ENCODE peak calls at places on chromosomes 16 and 17, in ten cellular contexts. B is AG10803; R is iPS DF 6.9; L is Daoy; M is CD4-positive, CD25-positive, alpha-beta regulatory T cell; Q is NCI-H1105 treated with DMSO at 0.1 percent for 48 hours; G is BE2C; X is GM13977; Y is HCT116; V is activated naive CD4-positive, alpha-beta T cell. F is an unnamed sample.
A peak's percentile ranks its signal among the peaks of the same experiment; 100 is the strongest.

GRCh38 chr16:3021449-3022207 is 1.5 kb downstream of the TNFRSF12A start:
- DNase-seq in B (peak; percentile 94), R (no peak), L (peak; percentile 98), M (peak; percentile 62), Q (peak; percentile 23), G (peak; percentile 84), X (peak; percentile 87), Y (peak; percentile 82), V (peak; percentile 62), F (peak; percentile 89)

GRCh38 chr16:71609066-71609465 is 16.9 kb upstream of the MARVELD3 start:
- DNase-seq in B (no peak), R (no peak), L (no peak), M (no peak), Q (no peak), G (no peak), X (no peak), Y (no peak), V (no peak), F (no peak)

GRCh38 chr17:40598928-40599627 is 33.8 kb upstream of the CCR7 start:
- DNase-seq in B (no peak), R (no peak), L (peak; percentile 22), M (peak; percentile 82), Q (no peak), G (no peak), X (peak; percentile 59), Y (no peak), V (peak; percentile 51), F (no peak)

GRCh38 chr16:84462296-84463210 is 41.9 kb downstream of the MEAK7 start:
- DNase-seq in B (no peak), R (no peak), L (peak; percentile 18), M (no peak), Q (no peak), G (no peak), X (no peak), Y (no peak), V (no peak), F (no peak)

GRCh38 chr17:9987779-9988585 is 82.9 kb upstream of the RCVRN start:
- DNase-seq in B (no peak), R (peak; percentile 22), L (peak; percentile 37), M (no peak), Q (no peak), G (no peak), X (peak; percentile 62), Y (no peak), V (peak; percentile 0), F (peak; percentile 41)

GRCh38 chr16:20309786-20310185 is 17.5 kb downstream of the GP2 start:
- DNase-seq in B (no peak), R (no peak), L (no peak), M (no peak), Q (no peak), G (no peak), X (no peak), Y (no peak), V (no peak), F (no peak)

GRCh38 chr17:45240905-45241314 is 19.2 kb downstream of the FMNL1 start:
- DNase-seq in B (no peak), R (no peak), L (no peak), M (no peak), Q (no peak), G (no peak), X (no peak), Y (no peak), V (no peak), F (no peak)

GRCh38 chr17:4583796-4584124 is 569 bp upstream of the SMTNL2 start:
- DNase-seq in B (no peak), R (no peak), L (peak; percentile 36), M (no peak), Q (peak; percentile 41), G (no peak), X (no peak), Y (peak; percentile 31), V (no peak), F (no peak)

GRCh38 chr16:48194828-48195566 is 39.2 kb upstream of the ABCC12 start:
- DNase-seq in B (no peak), R (no peak), L (no peak), M (no peak), Q (peak; percentile 92), G (peak; percentile 29), X (no peak), Y (no peak), V (no peak), F (no peak)

GRCh38 chr16:86531641-86532525 is 21.6 kb downstream of the FOXF1 start:
- DNase-seq in B (no peak), R (no peak), L (no peak), M (no peak), Q (no peak), G (no peak), X (peak; percentile 12), Y (no peak), V (no peak), F (no peak)

GRCh38 chr16:78460428-78460827 is 361.0 kb downstream of the WWOX start:
- DNase-seq in B (no peak), R (no peak), L (no peak), M (no peak), Q (no peak), G (no peak), X (no peak), Y (no peak), V (no peak), F (no peak)

GRCh38 chr17:77314601-77315000 is 173.8 kb downstream of the SEC14L1 start:
- DNase-seq in B (no peak), R (no peak), L (peak; percentile 2), M (no peak), Q (no peak), G (no peak), X (no peak), Y (no peak), V (no peak), F (no peak)

GRCh38 chr17:1532836-1533602 is 16.6 kb upstream of the INPP5K start:
- DNase-seq in B (no peak), R (no peak), L (peak; percentile 35), M (peak; percentile 51), Q (no peak), G (peak; percentile 34), X (no peak), Y (no peak), V (peak; percentile 24), F (no peak)

GRCh38 chr16:89383095-89384003 is 107.0 kb downstream of the ANKRD11 start:
- DNase-seq in B (no peak), R (no peak), L (peak; percentile 55), M (no peak), Q (no peak), G (peak; percentile 83), X (peak; percentile 70), Y (no peak), V (no peak), F (no peak)

GRCh38 chr17:68248886-68249872 is 1.3 kb downstream of the AMZ2 start:
- DNase-seq in B (no peak), R (no peak), L (peak; percentile 13), M (peak; percentile 49), Q (no peak), G (no peak), X (no peak), Y (no peak), V (no peak), F (no peak)

GRCh38 chr16:78866556-78866955 is 734.0 kb downstream of the MAF start:
- DNase-seq in B (no peak), R (no peak), L (no peak), M (no peak), Q (no peak), G (no peak), X (no peak), Y (no peak), V (no peak), F (no peak)

GRCh38 chr16:79949417-79949816 is 348.9 kb upstream of the MAF start:
- DNase-seq in B (no peak), R (no peak), L (no peak), M (no peak), Q (no peak), G (no peak), X (no peak), Y (no peak), V (no peak), F (no peak)

GRCh38 chr17:39208893-39209292 is 8.8 kb downstream of the RPL19 start:
- DNase-seq in B (no peak), R (no peak), L (no peak), M (no peak), Q (no peak), G (peak; percentile 62), X (peak; percentile 76), Y (no peak), V (no peak), F (no peak)

F was measured in neuronal stem cell.